ENCODE peak calls at places on chromosome 21, in six cellular contexts. V is kidney epithelial cell, Z is fibroblast of pulmonary artery, L is tibial artery, U is cardiac fibroblast, I is GM12865. S is an unnamed sample.

GRCh38 chr21:43770066-43770655 is 5.9 kb downstream of the CSTB start:
- DNase-seq in V (no peak), Z (no peak), U (no peak), L (no peak), I (no peak), S (no peak)

GRCh38 chr21:28207776-28208175 is 784.9 kb downstream of the LTN1 start:
- DNase-seq in Z (peak; percentile 45), V (no peak), I (no peak), U (peak; percentile 57), L (no peak), S (no peak)

GRCh38 chr21:39453571-39454179 is 1.9 kb downstream of the SH3BGR start:
- DNase-seq in U (no peak), Z (no peak), V (no peak), L (no peak), I (no peak), S (no peak)

GRCh38 chr21:21712761-21713558 is 714.8 kb downstream of the NCAM2 start:
- DNase-seq in I (no peak), L (no peak), V (no peak), Z (peak; percentile 78), U (peak; percentile 68), S (no peak)

GRCh38 chr21:39651206-39651605 is 38.5 kb downstream of the B3GALT5 start:
- DNase-seq in Z (no peak), V (no peak), I (peak; percentile 18), U (no peak), L (no peak), S (no peak)

GRCh38 chr21:46000731-46001641 is 19.4 kb downstream of the COL6A1 start:
- DNase-seq in Z (no peak), L (peak; percentile 70), V (no peak), U (no peak), I (no peak), S (no peak)

GRCh38 chr21:31201548-31201947 is 142.5 kb downstream of the TIAM1 start:
- DNase-seq in U (peak; percentile 93), V (no peak), I (peak; percentile 18), L (no peak), Z (peak; percentile 83), S (no peak)

GRCh38 chr21:40254540-40255455 is 387.6 kb downstream of the PCP4 start:
- DNase-seq in U (no peak), Z (no peak), L (no peak), I (no peak), V (peak; percentile 19), S (no peak)

GRCh38 chr21:14620152-14620551 is 74.0 kb upstream of the SAMSN1 start:
- DNase-seq in U (no peak), Z (no peak), L (no peak), I (peak; percentile 50), V (no peak), S (no peak)

GRCh38 chr21:42539931-42540343 is 26.3 kb downstream of the SLC37A1 start:
- DNase-seq in I (no peak), U (no peak), L (peak; percentile 58), V (no peak), Z (no peak), S (no peak)
- TF ChIP-seq CTCF in I (no peak), U (no peak), L (no peak), V (peak; percentile 8), Z (no peak), S (peak; percentile 19)

DNA sequence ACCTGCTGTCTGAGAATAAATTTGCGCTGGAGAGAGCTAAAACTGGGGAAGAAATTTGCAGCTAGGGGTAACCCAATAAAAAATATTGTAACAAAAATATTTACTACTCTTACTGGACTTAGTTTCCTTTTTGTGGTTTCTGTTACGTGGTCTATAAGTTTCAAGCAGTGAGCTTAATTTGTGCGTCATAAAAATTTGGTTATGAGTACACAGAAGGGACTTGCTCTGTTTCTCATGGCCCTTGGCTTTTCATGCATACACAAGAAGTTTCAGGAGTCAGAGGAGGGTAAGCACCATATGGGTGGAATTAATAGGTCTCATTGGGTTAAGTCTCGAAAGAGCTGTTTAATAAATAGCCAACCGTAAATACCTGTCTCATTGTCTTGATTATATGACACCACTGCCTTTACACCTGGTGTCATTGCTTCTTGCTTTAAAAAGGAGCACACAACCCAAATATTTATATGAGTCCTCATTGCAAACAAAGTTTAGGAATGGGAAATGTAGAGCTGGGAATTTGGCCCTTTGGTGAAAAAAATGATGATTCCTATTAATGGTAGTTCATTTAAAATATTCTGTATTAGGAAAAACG is 1.9 kb downstream of the BACH1 start:
- DNase-seq in I (peak; percentile 90), Z (no peak), U (peak; percentile 41), L (no peak), V (no peak), S (no peak)
- H3K4me3 ChIP-seq in I (peak overlapping the region; percentile 83), Z (peak overlapping the region; percentile 95), U (peak overlapping the region; percentile 85), L (peak overlapping the region; percentile 86), V (peak overlapping the region; percentile 79), S (peak overlapping the region; percentile 80)

GRCh38 chr21:42632336-42632751 is 21.1 kb upstream of the PDE9A start:
- DNase-seq in U (no peak), V (no peak), Z (no peak), L (peak; percentile 48), I (no peak), S (no peak)
- TF ChIP-seq CTCF in U (no peak), V (no peak), Z (no peak), L (no peak), I (no peak), S (no peak)

GRCh38 chr21:25638634-25639166 is 358 bp upstream of the JAM2 start:
- DNase-seq in U (peak; percentile 15), V (no peak), L (no peak), I (peak; percentile 29), Z (peak; percentile 38), S (no peak)

GRCh38 chr21:25639167-25639921 is at the start of gene JAM2:
- DNase-seq in I (peak; percentile 65), U (no peak), V (no peak), Z (peak; percentile 6), L (peak; percentile 67), S (no peak)

GRCh38 chr21:25639922-25640670 is 1.0 kb downstream of the JAM2 start:
- DNase-seq in I (peak; percentile 16), U (no peak), Z (no peak), L (no peak), V (no peak), S (no peak)

GRCh38 chr21:25643486-25643885 is 4.4 kb downstream of the JAM2 start:
- DNase-seq in U (no peak), V (no peak), L (no peak), Z (no peak), I (no peak), S (no peak)

GRCh38 chr21:25640671-25641292 is 1.7 kb downstream of the JAM2 start:
- DNase-seq in L (no peak), Z (no peak), U (no peak), V (no peak), I (no peak), S (no peak)
- H3K4me3 ChIP-seq in L (peak overlapping the region; percentile 58), Z (no peak overlapping the region), U (no peak overlapping the region), V (no peak overlapping the region), I (peak overlapping the region; percentile 60), S (no peak overlapping the region)

GRCh38 chr21:36135391-36136094 is 664 bp downstream of the CBR3 start:
- DNase-seq in L (peak; percentile 91), Z (peak; percentile 77), U (peak; percentile 81), V (no peak), I (peak; percentile 39), S (no peak)
- TF ChIP-seq CTCF in L (no peak), Z (no peak), U (no peak), V (no peak), I (no peak), S (no peak)

DNA sequence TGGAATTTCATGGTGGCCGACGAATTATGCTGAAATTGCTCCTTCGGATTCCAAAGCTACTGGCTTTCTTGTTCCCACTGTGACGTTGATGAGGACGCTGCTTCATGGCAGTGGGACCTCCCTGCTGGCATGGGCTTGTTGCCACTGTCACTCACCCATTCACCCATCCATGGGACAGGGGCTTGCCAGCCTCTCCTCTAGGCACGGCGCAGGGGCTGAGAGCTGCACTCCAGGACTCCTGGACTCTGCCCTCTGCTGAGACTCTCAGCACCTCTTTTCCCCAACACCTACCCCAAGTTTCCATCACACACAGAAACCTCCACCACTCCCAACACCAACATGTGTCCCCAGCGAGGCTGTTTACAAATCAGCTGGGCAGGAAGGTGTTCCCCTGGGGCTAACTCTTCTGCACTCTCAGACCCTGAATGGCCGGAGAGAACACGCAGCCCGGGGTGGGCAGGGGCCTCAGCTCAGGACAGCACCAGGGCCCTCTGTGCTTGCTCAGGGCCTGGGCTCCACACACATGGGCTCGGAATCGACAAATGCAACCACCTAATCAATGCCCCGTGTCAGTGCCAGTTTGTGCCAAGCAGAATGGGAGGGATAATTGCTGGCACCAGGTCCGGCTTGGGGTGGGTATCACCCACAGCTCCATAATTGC is 3.1 kb downstream of the ITGB2 start:
- DNase-seq in I (no peak), V (no peak), Z (no peak), L (no peak), U (no peak), S (no peak)
- H3K4me3 ChIP-seq in I (no peak overlapping the region), V (no peak overlapping the region), Z (no peak overlapping the region), L (no peak overlapping the region), U (no peak overlapping the region), S (no peak overlapping the region)

GRCh38 chr21:41359289-41359688 is 2.5 kb upstream of the MX2 start:
- DNase-seq in I (no peak), L (no peak), V (no peak), U (no peak), Z (no peak), S (no peak)
- TF ChIP-seq CTCF in I (no peak), L (no peak), V (no peak), U (no peak), Z (no peak), S (no peak)

GRCh38 chr21:37628362-37628761 is 261.8 kb downstream of the DYRK1A start:
- DNase-seq in L (no peak), V (no peak), Z (no peak), I (no peak), U (no peak), S (no peak)

GRCh38 chr21:37627074-37627473 is 260.5 kb downstream of the DYRK1A start:
- DNase-seq in Z (no peak), U (no peak), I (peak; percentile 51), L (no peak), V (no peak), S (no peak)

GRCh38 chr21:37636152-37636860 is 269.7 kb downstream of the DYRK1A start:
- DNase-seq in I (no peak), Z (peak; percentile 76), U (peak; percentile 88), L (no peak), V (peak; percentile 70), S (no peak)

GRCh38 chr21:37627561-37627960 is 261.0 kb downstream of the DYRK1A start:
- DNase-seq in I (no peak), V (no peak), Z (no peak), L (no peak), U (no peak), S (no peak)

GRCh38 chr21:37631319-37632117 is 264.9 kb downstream of the DYRK1A start:
- DNase-seq in Z (peak; percentile 16), U (peak; percentile 56), V (peak; percentile 18), I (peak; percentile 87), L (no peak), S (no peak)
- H3K4me3 ChIP-seq in Z (no peak overlapping the region), U (no peak overlapping the region), V (no peak overlapping the region), I (peak overlapping the region; percentile 28), L (no peak overlapping the region), S (no peak overlapping the region)

S was measured in LNCaP clone FGC.